ENCODE peak calls at places on chromosome 15, in eight cellular contexts. C is AG09319; F is epithelial cell of esophagus; A is RWPE1; J is fibroblast of lung; P is CD4-positive, alpha-beta T cell; N is GM23338; Y is HFF-Myc. E is an unnamed sample.

GRCh38 chr15:25072857-25073476 is 118.2 kb downstream of the SNRPN start:
- DNase-seq in C (no peak), F (no peak), A (no peak), J (no peak), P (no peak), N (no peak), Y (no peak), E (no peak)

GRCh38 chr15:66078196-66078928 is 175.2 kb downstream of the MEGF11 start:
- DNase-seq in C (no peak), F (no peak), A (no peak), J (no peak), P (no peak), N (peak), Y (no peak), E (no peak)

GRCh38 chr15:72117448-72117697 is 577 bp downstream of the MYO9A start:
- DNase-seq in C (peak), F (peak), A (peak), J (peak), P (peak), N (peak), Y (no peak), E (no peak)

GRCh38 chr15:32030795-32031194 is 480 bp downstream of the CHRNA7 start:
- DNase-seq in C (no peak), F (no peak), A (no peak), J (peak), P (no peak), N (peak), Y (no peak), E (no peak)

GRCh38 chr15:62506217-62506805 is 341.2 kb upstream of the C2CD4B start:
- DNase-seq in C (no peak), F (peak), A (peak), J (peak), P (no peak), N (peak), Y (no peak), E (peak)

GRCh38 chr15:85707519-85708338 is 87.0 kb downstream of the KLHL25 start:
- DNase-seq in C (no peak), F (no peak), A (no peak), J (peak), P (no peak), N (no peak), Y (no peak), E (no peak)

GRCh38 chr15:29143909-29144308 is 125.7 kb downstream of the NSMCE3 start:
- DNase-seq in C (no peak), F (no peak), A (no peak), J (peak), P (no peak), N (no peak), Y (peak), E (peak)

GRCh38 chr15:31267161-31268107 is 59.2 kb upstream of the KLF13 start:
- DNase-seq in C (no peak), F (no peak), A (no peak), J (no peak), P (peak), N (no peak), Y (no peak), E (no peak)

GRCh38 chr15:75104804-75105557 is 81.6 kb downstream of the PPCDC start:
- DNase-seq in C (peak), F (peak), A (peak), J (peak), P (no peak), N (no peak), Y (peak), E (peak)

GRCh38 chr15:71296032-71296686 is 180.9 kb downstream of the THSD4 start:
- DNase-seq in C (peak), F (peak), A (peak), J (peak), P (no peak), N (no peak), Y (peak), E (peak)

GRCh38 chr15:90047956-90048575 is 46.9 kb downstream of the ZNF710 start:
- DNase-seq in C (no peak), F (no peak), A (no peak), J (no peak), P (no peak), N (no peak), Y (no peak), E (no peak)

GRCh38 chr15:33656090-33656670 is 312.1 kb upstream of the CHRM5 start:
- DNase-seq in C (no peak), F (peak), A (no peak), J (no peak), P (no peak), N (no peak), Y (no peak), E (no peak)

GRCh38 chr15:99100245-99101173 is 4.4 kb upstream of the SYNM start:
- DNase-seq in C (no peak), F (peak), A (peak), J (peak), P (peak), N (peak), Y (peak), E (no peak)

GRCh38 chr15:58415636-58416035 is 16.2 kb upstream of the LIPC start:
- DNase-seq in C (no peak), F (no peak), A (no peak), J (peak), P (no peak), N (no peak), Y (no peak), E (no peak)

GRCh38 chr15:82533801-82534200 is 6.5 kb downstream of the RPS17 start:
- DNase-seq in C (no peak), F (no peak), A (no peak), J (no peak), P (no peak), N (no peak), Y (no peak), E (no peak)

GRCh38 chr15:68558318-68559305 is 20.2 kb upstream of the CORO2B start:
- DNase-seq in C (no peak), F (peak), A (no peak), J (no peak), P (no peak), N (peak), Y (no peak), E (no peak)

GRCh38 chr15:28900892-28901586 is 15.3 kb downstream of the APBA2 start:
- DNase-seq in C (no peak), F (no peak), A (no peak), J (no peak), P (no peak), N (no peak), Y (no peak), E (no peak)

GRCh38 chr15:39578851-39579486 is 1.9 kb upstream of the THBS1 start:
- DNase-seq in C (peak), F (no peak), A (no peak), J (peak), P (no peak), N (peak), Y (no peak), E (peak)
- TF ChIP-seq CTCF in C (peak), F (no peak), A (no peak), J (peak), P (no peak), N (peak), Y (no peak), E (peak)

GRCh38 chr15:92571824-92572223 is 83.8 kb downstream of the FAM174B start:
- DNase-seq in C (no peak), F (no peak), A (no peak), J (no peak), P (no peak), N (no peak), Y (no peak), E (no peak)
- TF ChIP-seq CTCF in C (no peak), F (no peak), A (no peak), J (no peak), P (no peak), N (no peak), Y (no peak), E (no peak)

DNA sequence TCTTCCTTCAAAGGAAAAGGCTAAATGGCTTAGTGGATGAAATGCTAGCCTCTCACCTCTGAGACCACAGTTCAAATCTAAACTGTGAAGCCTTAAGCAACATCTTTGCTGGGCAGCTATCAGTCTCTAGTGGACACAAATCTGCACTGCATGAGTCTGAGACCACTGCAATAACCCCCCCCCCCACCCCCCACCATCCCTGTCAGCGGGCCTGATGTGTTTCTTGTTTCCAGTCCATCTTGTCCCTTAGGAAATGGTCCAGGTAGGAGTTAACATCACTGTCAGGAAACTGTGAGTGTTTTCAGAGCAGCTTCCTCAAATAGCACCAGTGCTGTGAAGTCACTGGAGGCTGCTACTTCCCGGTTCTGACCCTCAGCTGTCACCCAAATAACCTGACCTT is 140.6 kb upstream of the TMCO5A start:
- DNase-seq in C (no peak), F (no peak), A (no peak), J (no peak), P (no peak), N (peak), Y (no peak), E (no peak)
- TF ChIP-seq CTCF in C (no peak), F (no peak), A (no peak), J (peak), P (no peak), N (peak), Y (peak), E (no peak)

DNA sequence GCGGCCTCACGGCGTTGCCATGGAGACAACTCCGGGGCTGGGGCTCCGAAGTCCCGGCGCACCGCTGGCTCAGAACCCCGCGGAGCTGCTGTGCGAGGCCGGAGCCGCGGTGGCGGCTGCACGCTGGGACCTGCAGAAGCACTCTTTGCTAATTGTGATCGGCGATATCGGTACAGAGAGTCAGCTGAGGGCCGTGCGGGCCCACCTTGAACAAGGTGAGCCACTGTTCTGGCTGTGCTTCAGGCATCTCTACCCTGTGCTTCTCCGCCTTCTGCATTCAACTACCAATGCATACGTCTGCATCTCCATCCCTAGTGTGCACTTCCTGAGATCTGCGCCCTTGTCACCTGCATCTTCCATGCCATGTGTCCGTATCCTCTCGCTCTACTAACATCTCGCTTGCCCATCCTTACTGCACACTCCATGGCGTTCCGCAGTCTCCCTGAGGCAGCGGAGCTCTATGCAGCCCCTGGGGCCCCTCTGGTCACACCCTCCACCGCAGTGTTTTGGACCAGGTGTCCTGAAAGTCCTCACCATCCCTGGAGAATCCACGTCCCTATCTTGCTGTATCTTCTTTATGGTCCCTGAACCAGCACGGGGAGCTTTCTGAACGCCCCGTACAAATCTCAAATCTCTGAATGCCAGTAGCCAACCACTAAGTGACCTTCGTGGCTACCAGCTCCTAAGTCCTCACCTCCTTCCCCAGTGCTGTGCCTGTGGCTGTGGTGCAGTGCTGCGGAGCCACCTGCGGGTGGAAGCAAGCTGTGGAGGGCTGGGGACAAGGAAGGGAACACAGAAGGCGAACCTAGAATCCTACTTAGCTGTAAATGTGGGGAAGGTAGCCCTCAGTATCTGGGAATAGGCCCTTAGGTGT is 6.2 kb upstream of the MAP1A start:
- DNase-seq in C (no peak), F (peak), A (no peak), J (no peak), P (no peak), N (peak), Y (no peak), E (no peak)
- TF ChIP-seq CTCF in C (peak), F (peak), A (peak), J (peak), P (no peak), N (peak), Y (peak), E (peak)

GRCh38 chr15:61115241-61115640 is 113.9 kb downstream of the RORA start:
- DNase-seq in C (no peak), F (no peak), A (no peak), J (no peak), P (no peak), N (no peak), Y (no peak), E (peak)

GRCh38 chr15:61119556-61119955 is 109.5 kb downstream of the RORA start:
- DNase-seq in C (no peak), F (no peak), A (no peak), J (no peak), P (no peak), N (no peak), Y (no peak), E (no peak)

GRCh38 chr15:61116830-61117229 is 112.3 kb downstream of the RORA start:
- DNase-seq in C (no peak), F (no peak), A (no peak), J (no peak), P (no peak), N (no peak), Y (no peak), E (no peak)

GRCh38 chr15:61115679-61116078 is 113.4 kb downstream of the RORA start:
- DNase-seq in C (no peak), F (no peak), A (no peak), J (no peak), P (no peak), N (no peak), Y (no peak), E (no peak)

DNA sequence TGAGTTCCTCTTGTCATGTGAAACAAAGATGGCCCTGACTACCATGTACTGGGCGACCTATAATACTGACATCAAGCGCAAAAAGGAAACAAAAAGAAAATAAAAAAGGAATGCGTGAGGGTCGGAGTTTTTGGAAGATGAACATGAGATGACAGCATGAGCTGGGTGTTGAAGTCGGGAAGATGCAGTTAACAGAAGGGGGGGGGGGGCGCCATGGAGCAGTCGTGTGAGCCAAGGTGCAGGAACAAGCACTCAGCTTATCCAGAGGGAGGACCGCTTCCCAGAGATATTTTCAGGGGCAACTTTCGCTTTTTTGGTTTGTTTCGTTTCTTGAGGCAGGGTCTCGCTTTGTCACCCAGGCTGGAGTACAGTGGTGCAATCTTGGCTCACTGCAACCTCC is 110.2 kb downstream of the RORA start:
- DNase-seq in C (no peak), F (no peak), A (no peak), J (no peak), P (no peak), N (peak), Y (no peak), E (no peak)
- TF ChIP-seq CTCF in C (peak), F (no peak), A (no peak), J (peak), P (no peak), N (peak), Y (peak), E (no peak)